ENCODE peak calls at places on chromosomes 16 and 17, in four cellular contexts. Q, P, C and A are unnamed samples.

GRCh38 chr17:19703106-19703775 is 13.1 kb downstream of the SLC47A2 start:
- DNase-seq in Q (no peak), P (no peak), C (no peak), A (no peak)

GRCh38 chr16:50303605-50304466 is 37.5 kb downstream of the ADCY7 start:
- DNase-seq in Q (peak; percentile 10), P (peak; percentile 17), C (peak; percentile 50), A (no peak)

GRCh38 chr17:57603978-57604377 is 141.1 kb downstream of the CCDC182 start:
- DNase-seq in Q (peak; percentile 26), P (no peak), C (no peak), A (no peak)

GRCh38 chr17:82228278-82228841 is 482 bp upstream of the SLC16A3 start:
- DNase-seq in Q (no peak), P (no peak), C (no peak), A (no peak)

GRCh38 chr17:37833237-37833859 is 88.5 kb upstream of the HNF1B start:
- DNase-seq in Q (no peak), P (no peak), C (no peak), A (no peak)

GRCh38 chr16:82456683-82457082 is 170.1 kb upstream of the CDH13 start:
- DNase-seq in Q (peak; percentile 18), P (peak; percentile 81), C (peak; percentile 57), A (peak; percentile 18)

GRCh38 chr17:57852955-57853328 is 3.1 kb upstream of the MRPS23 start:
- DNase-seq in Q (no peak), P (no peak), C (no peak), A (no peak)

GRCh38 chr16:73771676-73772075 is 524.9 kb upstream of the PSMD7 start:
- DNase-seq in Q (no peak), P (peak; percentile 8), C (peak; percentile 2), A (no peak)

GRCh38 chr16:22328081-22328725 is 31.0 kb downstream of the POLR3E start:
- DNase-seq in Q (no peak), P (no peak), C (no peak), A (no peak)

DNA sequence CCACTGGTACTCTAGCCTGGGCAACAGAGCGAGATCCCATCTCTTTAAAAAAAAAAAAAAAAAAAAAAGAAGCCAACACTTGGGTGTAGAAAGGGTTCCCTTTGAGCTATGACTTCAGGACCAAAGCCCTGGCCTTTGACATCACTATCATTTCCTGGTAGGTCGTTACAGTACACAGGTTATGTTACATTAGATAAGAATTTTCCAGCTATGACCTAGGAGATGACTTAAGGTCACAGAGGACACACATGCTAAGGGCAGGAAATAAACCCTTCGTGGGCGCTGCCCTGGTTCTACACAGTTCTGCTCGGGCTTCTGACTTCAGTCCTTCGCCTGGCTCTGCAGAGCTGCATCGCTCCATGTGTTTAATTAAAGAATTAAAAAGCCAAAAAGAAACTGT is 112.0 kb downstream of the ADCY9 start:
- DNase-seq in Q (no peak), P (no peak), C (no peak), A (no peak)
- TF ChIP-seq CTCF in Q (no peak), P (no peak), C (no peak), A (no peak)

GRCh38 chr16:3861808-3862451 is 18.6 kb downstream of the CREBBP start:
- DNase-seq in Q (no peak), P (no peak), C (no peak), A (peak; percentile 71)
- H3K4me3 ChIP-seq in Q (no peak overlapping the region), P (no peak overlapping the region), C (no peak overlapping the region), A (no peak overlapping the region)

GRCh38 chr17:5033352-5034015 is 1.7 kb downstream of the SLC52A1 start:
- DNase-seq in Q (no peak), P (no peak), C (no peak), A (no peak)
- TF ChIP-seq CTCF in Q (no peak), P (no peak), C (no peak), A (no peak)

GRCh38 chr17:4967539-4968165 is at the start of gene SPAG7:
- DNase-seq in Q (peak; percentile 93), P (peak; percentile 98), C (peak; percentile 99), A (peak; percentile 97)
- H3K4me3 ChIP-seq in Q (peak within 1 kb of the TSS; percentile 76), P (peak within 1 kb of the TSS; percentile 91), C (peak within 1 kb of the TSS; percentile 94), A (peak within 1 kb of the TSS; percentile 69)

GRCh38 chr16:81175325-81175891 is 63.1 kb upstream of the BCO1 start:
- DNase-seq in Q (no peak), P (peak; percentile 60), C (peak; percentile 23), A (peak; percentile 72)

GRCh38 chr16:81180578-81180977 is 57.9 kb upstream of the BCO1 start:
- DNase-seq in Q (peak; percentile 20), P (no peak), C (no peak), A (no peak)

GRCh38 chr16:81174644-81175324 is 63.7 kb upstream of the BCO1 start:
- DNase-seq in Q (no peak), P (peak; percentile 9), C (no peak), A (peak; percentile 24)

GRCh38 chr16:81181013-81181720 is 57.3 kb upstream of the BCO1 start:
- DNase-seq in Q (peak; percentile 93), P (peak; percentile 96), C (peak; percentile 96), A (peak; percentile 97)

DNA sequence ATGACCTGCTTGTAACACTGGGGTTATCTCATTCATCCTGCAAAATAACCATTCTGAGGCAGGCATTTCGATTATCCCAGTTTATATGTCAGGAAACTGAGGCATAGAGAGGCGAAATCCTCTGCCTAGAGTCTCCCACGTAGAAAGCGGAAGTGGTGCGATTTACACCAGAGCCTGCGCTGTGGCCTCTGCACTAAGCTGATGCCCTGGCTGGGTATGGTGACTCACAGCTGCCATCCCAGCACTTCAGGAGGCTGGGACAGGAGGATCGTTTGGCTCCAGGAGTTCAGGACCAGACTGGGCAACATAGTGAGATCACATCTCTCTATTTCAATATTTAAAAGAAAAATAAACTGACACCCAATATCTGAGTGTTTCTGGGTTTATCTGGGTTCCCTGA is 59.3 kb upstream of the BCO1 start:
- DNase-seq in Q (no peak), P (no peak), C (no peak), A (no peak)
- TF ChIP-seq CTCF in Q (no peak), P (no peak), C (no peak), A (no peak)

DNA sequence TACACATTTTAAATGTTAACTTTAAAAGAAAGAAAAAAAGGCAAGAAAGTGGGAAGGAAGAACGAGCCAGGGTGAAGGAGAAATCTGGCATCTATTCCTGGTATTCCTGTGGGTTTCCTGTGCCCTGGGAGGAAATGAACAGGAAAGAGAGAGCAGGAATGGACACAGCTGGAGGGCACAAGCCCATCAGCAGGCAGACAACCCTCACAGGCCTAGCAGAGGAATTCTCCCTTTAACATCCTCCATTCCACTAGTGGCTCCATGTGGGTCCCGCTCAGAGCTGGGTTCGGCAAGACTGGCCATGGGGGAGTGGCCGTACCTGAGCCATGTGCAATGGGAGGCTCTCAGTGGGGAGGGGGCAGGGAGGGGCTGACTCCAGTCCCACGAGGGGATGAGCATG is 30.4 kb downstream of the TK2 start:
- DNase-seq in Q (no peak), P (no peak), C (no peak), A (no peak)
- H3K4me3 ChIP-seq in Q (no peak overlapping the region), P (no peak overlapping the region), C (no peak overlapping the region), A (no peak overlapping the region)

DNA sequence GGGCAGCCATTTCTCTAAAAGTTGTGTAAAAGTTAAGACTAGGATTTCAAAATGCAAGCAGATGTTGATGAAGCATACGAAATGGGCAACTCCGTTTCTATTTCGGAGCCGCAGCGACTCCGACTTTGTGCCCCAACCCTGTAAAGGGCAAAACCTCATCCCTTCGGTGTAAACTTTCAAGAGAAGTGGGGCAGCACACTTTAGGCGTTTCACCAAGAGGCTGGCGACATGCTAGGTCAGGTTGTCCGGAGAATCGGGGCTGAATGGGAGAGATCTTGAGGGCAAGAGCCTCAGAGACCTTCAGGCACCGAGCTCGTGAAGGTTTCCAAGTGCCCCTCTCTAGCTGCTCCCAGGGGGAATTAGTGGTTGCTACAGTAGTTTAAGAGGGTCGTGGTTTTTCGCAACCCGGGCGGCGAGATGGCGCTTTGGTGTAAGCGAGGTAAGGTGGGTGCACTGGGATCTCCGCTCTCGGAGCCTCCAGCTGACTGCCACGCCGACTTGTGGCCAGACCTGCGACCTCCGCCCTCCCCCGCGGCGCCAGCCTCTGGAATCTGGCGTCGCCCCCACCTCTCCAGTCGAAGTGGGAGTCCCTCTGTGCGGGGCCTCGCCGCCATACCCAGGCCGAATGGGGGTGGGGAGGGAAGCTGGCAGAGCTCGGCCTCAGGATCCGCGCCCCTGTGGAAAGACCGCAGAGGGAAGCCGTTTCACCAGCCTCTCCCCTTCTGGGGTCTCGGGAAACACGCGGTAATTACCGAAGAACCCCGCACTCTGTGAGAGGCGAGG is 979 bp upstream of the HEXIM2 start:
- DNase-seq in Q (peak; percentile 74), P (peak; percentile 75), C (peak; percentile 65), A (peak; percentile 62)
- TF ChIP-seq CTCF in Q (no peak), P (peak; percentile 22), C (no peak), A (peak; percentile 9)

GRCh38 chr16:57734308-57734924 is 1.2 kb upstream of the KATNB1 start:
- DNase-seq in Q (no peak), P (no peak), C (no peak), A (no peak)
- H3K4me3 ChIP-seq in Q (peak overlapping the region; percentile 64), P (peak overlapping the region; percentile 88), C (peak overlapping the region; percentile 85), A (peak overlapping the region; percentile 92)

GRCh38 chr16:75127713-75128415 is 11.3 kb upstream of the LDHD start:
- DNase-seq in Q (no peak), P (no peak), C (no peak), A (no peak)

GRCh38 chr16:75131081-75131480 is 14.5 kb upstream of the LDHD start:
- DNase-seq in Q (no peak), P (no peak), C (no peak), A (no peak)

GRCh38 chr16:75130150-75130771 is 13.7 kb upstream of the LDHD start:
- DNase-seq in Q (no peak), P (peak; percentile 18), C (no peak), A (no peak)
- TF ChIP-seq CTCF in Q (no peak), P (no peak), C (no peak), A (no peak)